ENCODE peak calls at places on chromosomes 12 and 14, in nine cellular contexts. Y, P, V, D, A, J, W, C and O are unnamed samples.

GRCh38 chr14:103657466-103657865 is 28.5 kb downstream of the KLC1 start:
- DNase-seq in Y (peak; percentile 56), P (no peak), V (no peak), D (no peak), A (no peak), J (no peak), W (no peak), C (no peak), O (no peak)

GRCh38 chr12:55684761-55685370 is 22.8 kb downstream of the ITGA7 start:
- DNase-seq in Y (peak; percentile 71), P (no peak), V (no peak), D (no peak), A (no peak), J (no peak), W (no peak), C (no peak), O (no peak)

GRCh38 chr12:14443531-14443930 is 78.0 kb downstream of the ATF7IP start:
- DNase-seq in Y (no peak), P (no peak), V (no peak), D (no peak), A (no peak), J (no peak), W (no peak), C (no peak), O (no peak)

GRCh38 chr14:75805646-75806045 is 144.6 kb downstream of the TTLL5 start:
- DNase-seq in Y (no peak), P (no peak), V (no peak), D (no peak), A (no peak), J (no peak), W (no peak), C (no peak), O (no peak)

GRCh38 chr12:55908726-55909512 is 18.8 kb downstream of the PYM1 start:
- DNase-seq in Y (no peak), P (no peak), V (no peak), D (no peak), A (no peak), J (no peak), W (no peak), C (no peak), O (peak; percentile 66)

GRCh38 chr12:45130881-45131281 is 80.0 kb upstream of the DBX2 start:
- DNase-seq in Y (peak; percentile 74), P (no peak), V (peak; percentile 28), D (no peak), A (peak; percentile 60), J (peak; percentile 41), W (peak; percentile 15), C (no peak), O (peak; percentile 61)

GRCh38 chr12:28988384-28988704 is 160.7 kb upstream of the FAR2 start:
- DNase-seq in Y (no peak), P (no peak), V (no peak), D (no peak), A (no peak), J (no peak), W (no peak), C (no peak), O (no peak)

GRCh38 chr14:96663491-96664067 is 133.6 kb upstream of the VRK1 start:
- DNase-seq in Y (no peak), P (no peak), V (no peak), D (no peak), A (no peak), J (no peak), W (no peak), C (no peak), O (peak; percentile 75)

GRCh38 chr12:131684015-131684725 is 26.7 kb upstream of the SFSWAP start:
- DNase-seq in Y (peak; percentile 47), P (no peak), V (no peak), D (no peak), A (no peak), J (no peak), W (no peak), C (no peak), O (no peak)

GRCh38 chr12:125228519-125229260 is 163.5 kb downstream of the AACS start:
- DNase-seq in Y (peak; percentile 40), P (no peak), V (no peak), D (no peak), A (no peak), J (no peak), W (no peak), C (no peak), O (peak; percentile 83)

GRCh38 chr12:100826323-100826722 is 31.7 kb downstream of the ANO4 start:
- DNase-seq in Y (peak; percentile 73), P (peak; percentile 29), V (peak; percentile 8), D (no peak), A (no peak), J (peak; percentile 37), W (peak; percentile 19), C (peak; percentile 25), O (peak; percentile 78)

GRCh38 chr12:100755186-100755585 is 39.4 kb upstream of the ANO4 start:
- DNase-seq in Y (no peak), P (no peak), V (no peak), D (no peak), A (no peak), J (no peak), W (no peak), C (no peak), O (no peak)

GRCh38 chr12:92987362-92987761 is 58.3 kb upstream of the EEA1 start:
- DNase-seq in Y (no peak), P (no peak), V (peak; percentile 61), D (peak; percentile 6), A (no peak), J (peak; percentile 41), W (no peak), C (no peak), O (peak; percentile 25)

GRCh38 chr12:118853634-118854033 is 127.7 kb upstream of the SRRM4 start:
- DNase-seq in Y (no peak), P (no peak), V (no peak), D (no peak), A (no peak), J (no peak), W (no peak), C (no peak), O (no peak)

DNA sequence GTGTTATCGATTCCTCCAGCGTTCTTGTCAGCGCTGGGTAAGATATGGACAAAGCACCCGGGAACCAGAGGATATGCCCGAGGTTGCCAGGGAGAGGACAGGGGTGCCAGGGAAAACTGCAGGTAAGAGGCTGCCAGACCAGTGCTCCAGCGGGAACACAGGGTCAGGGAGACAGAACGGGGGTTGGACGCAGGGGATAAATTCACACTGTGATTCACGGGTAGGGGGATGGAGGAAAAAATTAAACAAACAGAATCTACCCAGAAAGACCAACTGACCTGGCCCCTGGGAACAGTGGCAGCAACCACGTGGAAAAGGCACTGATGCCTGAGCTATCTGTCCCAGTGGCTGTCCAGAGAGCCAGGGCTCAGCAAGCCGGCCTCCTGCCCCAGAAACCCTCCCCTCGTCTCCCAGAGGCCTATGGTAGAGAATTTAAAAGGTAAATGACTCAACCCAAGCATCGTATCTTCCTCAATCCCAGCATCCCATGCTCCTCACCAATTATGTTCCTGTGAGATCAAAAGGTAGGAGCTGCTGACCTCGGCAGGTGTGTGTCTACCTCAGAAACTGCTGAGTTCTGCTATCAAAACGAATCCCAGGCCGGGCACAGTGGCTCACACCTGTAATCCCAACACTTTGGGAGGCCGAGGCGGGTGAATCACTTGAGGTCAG is 49.4 kb downstream of the FOXN3 start:
- DNase-seq in Y (no peak), P (no peak), V (no peak), D (no peak), A (peak; percentile 54), J (peak; percentile 21), W (no peak), C (peak; percentile 47), O (no peak)
- H3K4me1 ChIP-seq in Y (peaks cover 6% of the 10 kb centered on the region), P (peaks cover 25% of the 10 kb centered on the region), V (peaks cover 5% of the 10 kb centered on the region), D (peaks cover 90% of the 10 kb centered on the region), A (no peaks in the 10 kb centered on the region), J (peaks cover 13% of the 10 kb centered on the region), W (peaks cover 63% of the 10 kb centered on the region), C (peaks cover 68% of the 10 kb centered on the region), O (peaks cover 14% of the 10 kb centered on the region)

GRCh38 chr14:77143071-77143470 is 1.5 kb upstream of the ZDHHC22 start:
- DNase-seq in Y (no peak), P (no peak), V (no peak), D (no peak), A (no peak), J (no peak), W (no peak), C (no peak), O (no peak)
- H3K4me1 ChIP-seq in Y (no peaks in the 10 kb centered on the region), P (peaks cover 15% of the 10 kb centered on the region), V (peaks cover 9% of the 10 kb centered on the region), D (peaks cover 10% of the 10 kb centered on the region), A (no peaks in the 10 kb centered on the region), J (peaks cover 20% of the 10 kb centered on the region), W (peaks cover 12% of the 10 kb centered on the region), C (peaks cover 23% of the 10 kb centered on the region), O (peaks cover 10% of the 10 kb centered on the region)

DNA sequence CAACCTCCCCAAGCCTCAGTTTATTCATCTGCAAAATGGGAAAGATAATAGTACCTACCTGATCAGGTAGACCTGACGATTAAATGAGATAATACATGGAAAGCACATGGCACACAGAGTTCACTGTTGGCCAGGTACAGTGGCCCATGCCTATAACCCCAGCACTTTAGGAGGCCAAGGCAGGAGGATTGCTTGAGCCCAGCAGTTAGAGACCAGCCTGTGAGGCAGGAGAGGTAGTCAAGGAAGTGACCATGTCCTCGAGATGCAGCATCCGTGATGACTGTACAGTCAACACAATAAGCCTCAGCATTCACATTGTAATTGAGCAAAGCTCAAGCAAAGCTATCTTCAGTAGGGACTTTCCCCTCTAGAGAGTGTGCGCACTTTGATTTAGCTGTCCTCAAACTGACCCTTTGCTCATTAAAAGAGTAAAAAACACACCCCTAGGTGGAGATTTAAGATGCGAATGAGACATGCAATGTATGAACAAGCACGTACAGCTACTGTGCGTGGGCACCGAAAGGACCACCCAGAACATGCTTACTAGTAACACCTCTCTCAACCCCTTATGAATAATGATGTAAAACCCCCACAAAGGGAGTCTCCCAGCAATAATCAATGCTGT is 9.9 kb downstream of the ISCU start:
- DNase-seq in Y (no peak), P (peak; percentile 1), V (no peak), D (no peak), A (no peak), J (peak; percentile 21), W (no peak), C (no peak), O (peak; percentile 2)
- H3K4me1 ChIP-seq in Y (no peaks in the 10 kb centered on the region), P (no peaks in the 10 kb centered on the region), V (no peaks in the 10 kb centered on the region), D (peaks cover 10% of the 10 kb centered on the region), A (no peaks in the 10 kb centered on the region), J (no peaks in the 10 kb centered on the region), W (peaks cover 1% of the 10 kb centered on the region), C (peaks cover 5% of the 10 kb centered on the region), O (peaks cover 13% of the 10 kb centered on the region)

GRCh38 chr14:61761959-61762786 is at the start of gene SNAPC1:
- DNase-seq in Y (peak; percentile 99), P (peak; percentile 97), V (peak; percentile 99), D (peak; percentile 96), A (peak; percentile 98), J (peak; percentile 98), W (peak; percentile 97), C (peak; percentile 97), O (peak; percentile 99)
- H3K4me1 ChIP-seq in Y (no peaks in the 10 kb centered on the region), P (peaks cover 7% of the 10 kb centered on the region), V (peaks cover 36% of the 10 kb centered on the region), D (peaks cover 38% of the 10 kb centered on the region), A (no peaks in the 10 kb centered on the region), J (peaks cover 5% of the 10 kb centered on the region), W (peaks cover 17% of the 10 kb centered on the region), C (peaks cover 10% of the 10 kb centered on the region), O (peaks cover 7% of the 10 kb centered on the region)